ENCODE peak calls at places on chromosomes 16 and 17, in six cellular contexts. One of them, this sample, is unnamed.

GRCh38 chr16:55225972-55226542 is 97.9 kb upstream of the IRX6 start:
- DNase-seq in tibial nerve: no peak
- DNase-seq in Kasumi-1: no peak
- DNase-seq in neuronal stem cell: no peak
- DNase-seq in left ventricle myocardium inferior: no peak
- DNase-seq in NCI-H446: no peak
- DNase-seq in this sample: no peak

GRCh38 chr17:80688994-80689635 is 144.5 kb downstream of the RPTOR start:
- DNase-seq in tibial nerve: no peak
- DNase-seq in Kasumi-1: no peak
- DNase-seq in neuronal stem cell: no peak
- DNase-seq in left ventricle myocardium inferior: no peak
- DNase-seq in NCI-H446: no peak
- DNase-seq in this sample: no peak

GRCh38 chr17:12952012-12952411 is 65.8 kb downstream of the ELAC2 start:
- DNase-seq in tibial nerve: no peak
- DNase-seq in Kasumi-1: no peak
- DNase-seq in neuronal stem cell: no peak
- DNase-seq in left ventricle myocardium inferior: no peak
- DNase-seq in NCI-H446: no peak
- DNase-seq in this sample: no peak

GRCh38 chr17:40824015-40824832 is 1.8 kb upstream of the KRT10 start:
- DNase-seq in tibial nerve: no peak
- DNase-seq in Kasumi-1: no peak
- DNase-seq in neuronal stem cell: no peak
- DNase-seq in left ventricle myocardium inferior: no peak
- DNase-seq in NCI-H446: no peak
- DNase-seq in this sample: no peak

GRCh38 chr17:46031440-46031839 is 32.4 kb downstream of the STH start:
- DNase-seq in tibial nerve: no peak
- DNase-seq in Kasumi-1: no peak
- DNase-seq in neuronal stem cell: no peak
- DNase-seq in left ventricle myocardium inferior: no peak
- DNase-seq in NCI-H446: no peak
- DNase-seq in this sample: no peak

GRCh38 chr16:4891886-4892216 is 44.6 kb downstream of the UBN1 start:
- DNase-seq in tibial nerve: no peak
- DNase-seq in Kasumi-1: no peak
- DNase-seq in neuronal stem cell: no peak
- DNase-seq in left ventricle myocardium inferior: no peak
- DNase-seq in NCI-H446: no peak
- DNase-seq in this sample: no peak

GRCh38 chr17:76781056-76781982 is 43.4 kb downstream of the MFSD11 start:
- DNase-seq in tibial nerve: no peak
- DNase-seq in Kasumi-1: peak; percentile 23
- DNase-seq in neuronal stem cell: no peak
- DNase-seq in left ventricle myocardium inferior: no peak
- DNase-seq in NCI-H446: no peak
- DNase-seq in this sample: no peak

GRCh38 chr16:68590201-68590994 is 51.3 kb downstream of the ZFP90 start:
- DNase-seq in tibial nerve: no peak
- DNase-seq in Kasumi-1: peak; percentile 35
- DNase-seq in neuronal stem cell: peak; percentile 58
- DNase-seq in left ventricle myocardium inferior: peak; percentile 16
- DNase-seq in NCI-H446: no peak
- DNase-seq in this sample: peak; percentile 61

GRCh38 chr16:84648595-84649510 is 542 bp downstream of the KLHL36 start:
- DNase-seq in tibial nerve: peak; percentile 21
- DNase-seq in Kasumi-1: no peak
- DNase-seq in neuronal stem cell: no peak
- DNase-seq in left ventricle myocardium inferior: peak; percentile 69
- DNase-seq in NCI-H446: no peak
- DNase-seq in this sample: no peak

GRCh38 chr17:74210191-74211140 is 2.9 kb upstream of the TTYH2 start:
- DNase-seq in tibial nerve: peak; percentile 71
- DNase-seq in Kasumi-1: peak; percentile 85
- DNase-seq in neuronal stem cell: peak; percentile 37
- DNase-seq in left ventricle myocardium inferior: peak; percentile 69
- DNase-seq in NCI-H446: peak; percentile 60
- DNase-seq in this sample: no peak

GRCh38 chr17:29112780-29113295 is 67.4 kb downstream of the MYO18A start:
- DNase-seq in tibial nerve: peak; percentile 67
- DNase-seq in Kasumi-1: no peak
- DNase-seq in neuronal stem cell: no peak
- DNase-seq in left ventricle myocardium inferior: peak; percentile 55
- DNase-seq in NCI-H446: peak; percentile 86
- DNase-seq in this sample: no peak

GRCh38 chr17:67679721-67680120 is 38.0 kb upstream of the NOL11 start:
- DNase-seq in tibial nerve: no peak
- DNase-seq in Kasumi-1: no peak
- DNase-seq in neuronal stem cell: no peak
- DNase-seq in left ventricle myocardium inferior: no peak
- DNase-seq in NCI-H446: no peak
- DNase-seq in this sample: no peak

GRCh38 chr16:27103954-27104353 is 37.2 kb downstream of the C16orf82 start:
- DNase-seq in tibial nerve: no peak
- DNase-seq in Kasumi-1: no peak
- DNase-seq in neuronal stem cell: no peak
- DNase-seq in left ventricle myocardium inferior: no peak
- DNase-seq in NCI-H446: no peak
- DNase-seq in this sample: no peak

GRCh38 chr17:44004077-44004760 is at the start of gene NAGS:
- DNase-seq in tibial nerve: no peak
- DNase-seq in Kasumi-1: peak; percentile 12
- DNase-seq in neuronal stem cell: no peak
- DNase-seq in left ventricle myocardium inferior: no peak
- DNase-seq in NCI-H446: no peak
- DNase-seq in this sample: no peak

GRCh38 chr17:29368926-29369325 is 21.2 kb upstream of the TAOK1 start:
- DNase-seq in tibial nerve: no peak
- DNase-seq in Kasumi-1: no peak
- DNase-seq in neuronal stem cell: peak; percentile 67
- DNase-seq in left ventricle myocardium inferior: peak; percentile 46
- DNase-seq in NCI-H446: no peak
- DNase-seq in this sample: no peak

GRCh38 chr17:46832945-46833839 is 14.7 kb upstream of the WNT3 start:
- DNase-seq in tibial nerve: no peak
- DNase-seq in Kasumi-1: no peak
- DNase-seq in neuronal stem cell: no peak
- DNase-seq in left ventricle myocardium inferior: no peak
- DNase-seq in NCI-H446: no peak
- DNase-seq in this sample: no peak

GRCh38 chr17:66493283-66494019 is 191.0 kb downstream of the PRKCA start:
- DNase-seq in tibial nerve: no peak
- DNase-seq in Kasumi-1: peak; percentile 61
- DNase-seq in neuronal stem cell: no peak
- DNase-seq in left ventricle myocardium inferior: no peak
- DNase-seq in NCI-H446: no peak
- DNase-seq in this sample: no peak

GRCh38 chr17:43350888-43351361 is 47.9 kb upstream of the ARL4D start:
- DNase-seq in tibial nerve: no peak
- DNase-seq in Kasumi-1: no peak
- DNase-seq in neuronal stem cell: no peak
- DNase-seq in left ventricle myocardium inferior: no peak
- DNase-seq in NCI-H446: no peak
- DNase-seq in this sample: no peak

GRCh38 chr17:70636517-70637133 is 467.3 kb downstream of the KCNJ2 start:
- DNase-seq in tibial nerve: peak; percentile 52
- DNase-seq in Kasumi-1: peak; percentile 78
- DNase-seq in neuronal stem cell: peak; percentile 40
- DNase-seq in left ventricle myocardium inferior: no peak
- DNase-seq in NCI-H446: peak; percentile 72
- DNase-seq in this sample: peak; percentile 16

GRCh38 chr17:1649844-1650409 is at the start of gene RILP:
- DNase-seq in tibial nerve: peak; percentile 53
- DNase-seq in Kasumi-1: peak; percentile 42
- DNase-seq in neuronal stem cell: no peak
- DNase-seq in left ventricle myocardium inferior: peak; percentile 87
- DNase-seq in NCI-H446: no peak
- DNase-seq in this sample: no peak

GRCh38 chr17:28655160-28655559 is 6.5 kb downstream of the SDF2 start:
- DNase-seq in tibial nerve: no peak
- DNase-seq in Kasumi-1: no peak
- DNase-seq in neuronal stem cell: no peak
- DNase-seq in left ventricle myocardium inferior: no peak
- DNase-seq in NCI-H446: no peak
- DNase-seq in this sample: no peak

GRCh38 chr17:72667096-72668063 is 425.1 kb downstream of the SLC39A11 start:
- DNase-seq in tibial nerve: no peak
- DNase-seq in Kasumi-1: no peak
- DNase-seq in neuronal stem cell: no peak
- DNase-seq in left ventricle myocardium inferior: no peak
- DNase-seq in NCI-H446: no peak
- DNase-seq in this sample: no peak

GRCh38 chr17:47676510-47676909 is 17.5 kb upstream of the TBKBP1 start:
- DNase-seq in tibial nerve: no peak
- DNase-seq in Kasumi-1: no peak
- DNase-seq in neuronal stem cell: no peak
- DNase-seq in left ventricle myocardium inferior: no peak
- DNase-seq in NCI-H446: no peak
- DNase-seq in this sample: no peak

GRCh38 chr16:19517424-19518089 is 4.3 kb downstream of the GDE1 start:
- DNase-seq in tibial nerve: no peak
- DNase-seq in Kasumi-1: no peak
- DNase-seq in neuronal stem cell: no peak
- DNase-seq in left ventricle myocardium inferior: no peak
- DNase-seq in NCI-H446: no peak
- DNase-seq in this sample: no peak

This sample was measured in iPS DF 6.9.